ENCODE peak calls at places on chromosomes 1 and 21, in four cellular contexts. W is IMR-90, J is A549, K is HCT116. A is an unnamed sample.

GRCh38 chr1:53272349-53272748 is 34.0 kb upstream of the MAGOH start:
- DNase-seq in W (no peak), J (no peak), K (no peak), A (no peak)

GRCh38 chr21:36567216-36567917 is 87.4 kb upstream of the CLDN14 start:
- DNase-seq in W (no peak), J (no peak), K (no peak), A (no peak)

GRCh38 chr1:117096871-117097842 is 24.4 kb downstream of the TRIM45 start:
- DNase-seq in J (no peak), K (no peak), W (peak), A (no peak)

GRCh38 chr1:192809286-192810252 is 730 bp downstream of the RGS2 start:
- DNase-seq in W (peak), K (no peak), J (peak), A (no peak)

GRCh38 chr1:40311692-40312091 is 5.4 kb downstream of the COL9A2 start:
- DNase-seq in W (no peak), K (no peak), J (no peak), A (no peak)

GRCh38 chr1:151992345-151993083 is 1.1 kb downstream of the S100A10 start:
- DNase-seq in W (peak), J (peak), K (peak), A (peak)

GRCh38 chr1:212074856-212075255 is 39.3 kb downstream of the DTL start:
- DNase-seq in J (no peak), K (no peak), W (no peak), A (no peak)

GRCh38 chr1:197021716-197022115 is 44.4 kb downstream of the CFHR5 start:
- DNase-seq in K (no peak), J (no peak), W (no peak), A (no peak)

GRCh38 chr1:210899676-210900075 is 234.3 kb downstream of the KCNH1 start:
- DNase-seq in J (no peak), K (no peak), W (no peak), A (no peak)

GRCh38 chr21:20004353-20004752 is 993.9 kb upstream of the NCAM2 start:
- DNase-seq in J (no peak), W (no peak), K (no peak), A (no peak)

GRCh38 chr1:147641695-147642592 is 28.4 kb downstream of the ACP6 start:
- DNase-seq in W (peak), J (peak), K (peak), A (no peak)

GRCh38 chr1:68051475-68051874 is 1.0 kb upstream of the DIRAS3 start:
- DNase-seq in J (no peak), K (no peak), W (peak), A (no peak)

GRCh38 chr1:201224671-201225400 is 34.2 kb downstream of the IGFN1 start:
- DNase-seq in K (no peak), J (no peak), W (no peak), A (peak)

GRCh38 chr1:45954401-45954847 is 151.0 kb downstream of the MAST2 start:
- DNase-seq in W (peak), J (peak), K (peak), A (no peak)

GRCh38 chr1:68919070-68919469 is 422.2 kb upstream of the DEPDC1 start:
- DNase-seq in J (no peak), K (no peak), W (no peak), A (no peak)

GRCh38 chr1:151289991-151290708 is 8.1 kb downstream of the ZNF687 start:
- DNase-seq in J (no peak), K (no peak), W (no peak), A (no peak)

DNA sequence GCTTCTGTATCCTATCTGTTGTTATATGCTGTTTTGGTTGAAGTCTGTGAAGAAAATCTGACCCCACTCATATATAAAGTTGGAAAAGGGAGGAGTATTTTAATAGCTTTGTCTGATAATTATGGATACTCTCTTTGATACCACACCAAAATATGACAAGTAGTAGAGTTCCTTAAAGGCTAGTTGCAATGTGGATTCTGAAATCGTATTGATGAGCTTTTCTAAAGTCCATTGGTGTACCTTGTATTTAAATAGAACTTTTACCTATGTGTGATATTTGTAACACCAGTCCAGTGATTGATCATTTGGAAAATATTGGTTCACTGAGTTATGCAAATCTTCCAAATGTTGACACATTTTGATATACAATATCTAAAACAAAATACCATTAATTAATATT is 7.7 kb downstream of the GAS5 start:
- DNase-seq in K (no peak), W (no peak), J (no peak), A (no peak)
- TF ChIP-seq RAD21 in K (no peak), W (no peak), J (no peak), A (no peak)

GRCh38 chr21:42232176-42232825 is 13.4 kb downstream of the ABCG1 start:
- DNase-seq in J (no peak), W (no peak), K (no peak), A (no peak)
- TF ChIP-seq RAD21 in J (no peak), W (no peak), K (no peak), A (no peak)

GRCh38 chr1:222817529-222817928 is 2.7 kb downstream of the DISP1 start:
- DNase-seq in K (peak), W (peak), J (peak), A (no peak)
- TF ChIP-seq RAD21 in K (no peak), W (no peak), J (no peak), A (no peak)

GRCh38 chr1:205466612-205467236 is 10.9 kb upstream of the BLACAT1 start:
- DNase-seq in K (no peak), W (no peak), J (no peak), A (no peak)

GRCh38 chr1:205470131-205470530 is 14.3 kb upstream of the BLACAT1 start:
- DNase-seq in J (no peak), W (no peak), K (no peak), A (no peak)

DNA sequence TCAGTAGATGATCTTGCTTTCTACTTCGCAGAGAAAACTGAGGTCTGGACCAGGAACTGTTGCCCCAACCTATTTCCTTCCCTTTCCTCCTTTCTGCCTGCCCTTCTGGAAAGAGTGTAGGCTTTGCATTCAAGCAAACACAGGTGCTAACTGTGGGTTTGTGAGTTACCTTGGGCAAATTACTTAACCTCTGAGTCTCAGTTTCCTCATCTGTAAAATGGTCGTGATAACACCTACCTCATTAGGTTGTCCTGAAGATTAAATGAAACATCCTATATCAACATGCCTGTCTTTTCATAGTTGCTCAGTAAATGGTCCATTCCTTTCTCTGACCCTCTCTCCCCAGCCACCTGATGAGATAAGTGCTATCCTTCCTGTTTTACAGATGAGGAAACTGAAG is 9.5 kb upstream of the BLACAT1 start:
- DNase-seq in K (no peak), J (no peak), W (no peak), A (no peak)
- TF ChIP-seq RAD21 in K (no peak), J (no peak), W (no peak), A (no peak)

A was measured in H1.